ENCODE peak calls at places on chromosomes 13 and 19, in eight cellular contexts. Z, J, L, P, H, M, A and F are unnamed samples.

GRCh38 chr19:49216076-49216475 is 58.5 kb downstream of the TRPM4 start:
- DNase-seq in Z (no peak), J (no peak), L (no peak), P (no peak), H (no peak), M (peak), A (no peak), F (no peak)

GRCh38 chr13:41916173-41916954 is 44.5 kb downstream of the VWA8 start:
- DNase-seq in Z (no peak), J (peak), L (peak), P (peak), H (no peak), M (no peak), A (no peak), F (peak)

GRCh38 chr19:2166741-2167738 is 3.3 kb downstream of the DOT1L start:
- DNase-seq in Z (no peak), J (peak), L (no peak), P (no peak), H (no peak), M (peak), A (peak), F (no peak)

GRCh38 chr13:108816381-108816780 is 187.0 kb downstream of the MYO16 start:
- DNase-seq in Z (no peak), J (no peak), L (no peak), P (no peak), H (no peak), M (no peak), A (no peak), F (no peak)

GRCh38 chr19:18157465-18158063 is 4.6 kb downstream of the PIK3R2 start:
- DNase-seq in Z (peak), J (no peak), L (no peak), P (no peak), H (no peak), M (peak), A (no peak), F (no peak)

GRCh38 chr13:92512852-92513251 is 713.8 kb upstream of the GPC6 start:
- DNase-seq in Z (no peak), J (no peak), L (no peak), P (no peak), H (no peak), M (no peak), A (no peak), F (no peak)

GRCh38 chr19:50050406-50051223 is 24.8 kb downstream of the ZNF473 start:
- DNase-seq in Z (peak), J (peak), L (peak), P (no peak), H (peak), M (peak), A (peak), F (peak)

GRCh38 chr19:3404324-3405260 is 38.2 kb downstream of the NFIC start:
- DNase-seq in Z (no peak), J (peak), L (no peak), P (no peak), H (no peak), M (peak), A (peak), F (no peak)

GRCh38 chr19:1566392-1567115 is 1.6 kb downstream of the MEX3D start:
- DNase-seq in Z (peak), J (peak), L (peak), P (no peak), H (no peak), M (peak), A (peak), F (no peak)

GRCh38 chr19:53810891-53811290 is 13.2 kb downstream of the NLRP12 start:
- DNase-seq in Z (no peak), J (no peak), L (no peak), P (no peak), H (no peak), M (no peak), A (no peak), F (no peak)

GRCh38 chr19:1690570-1691307 is 38.3 kb upstream of the TCF3 start:
- DNase-seq in Z (peak), J (no peak), L (peak), P (no peak), H (peak), M (peak), A (no peak), F (peak)

GRCh38 chr13:113786262-113786841 is 27.3 kb downstream of the TMEM255B start:
- DNase-seq in Z (no peak), J (no peak), L (no peak), P (no peak), H (no peak), M (no peak), A (no peak), F (no peak)

DNA sequence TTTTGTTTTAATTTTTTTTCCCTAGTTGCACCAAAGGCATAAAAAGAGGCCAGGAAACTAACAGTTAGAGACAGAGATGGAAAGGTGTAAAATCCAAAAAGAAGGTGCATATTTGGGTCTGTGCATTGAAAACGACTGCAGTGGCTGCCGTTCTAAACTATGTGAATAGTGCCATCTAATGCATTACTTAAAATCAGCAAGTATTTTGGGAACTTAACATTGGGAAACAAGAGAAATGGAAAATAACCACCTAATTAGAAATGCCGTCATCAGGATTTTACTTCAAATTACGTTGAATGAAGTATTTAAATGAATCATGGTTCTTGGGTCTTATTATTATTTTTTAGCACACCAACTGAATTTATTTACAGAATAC is 189.5 kb upstream of the MIR17HG start:
- DNase-seq in Z (no peak), J (no peak), L (no peak), P (no peak), H (no peak), M (no peak), A (no peak), F (no peak)
- TF ChIP-seq CTCF in Z (no peak), J (no peak), L (no peak), P (no peak), H (no peak), M (peak), A (no peak), F (no peak)

GRCh38 chr19:42294471-42295137 is 7.3 kb upstream of the PRR19 start:
- DNase-seq in Z (no peak), J (no peak), L (no peak), P (no peak), H (no peak), M (no peak), A (no peak), F (no peak)

GRCh38 chr19:42292963-42293362 is 9.0 kb upstream of the PRR19 start:
- DNase-seq in Z (no peak), J (no peak), L (no peak), P (no peak), H (no peak), M (no peak), A (no peak), F (no peak)

GRCh38 chr19:42292042-42292960 is 9.6 kb upstream of the PRR19 start:
- DNase-seq in Z (no peak), J (no peak), L (no peak), P (no peak), H (no peak), M (no peak), A (no peak), F (no peak)

GRCh38 chr19:42293966-42294365 is 8.0 kb upstream of the PRR19 start:
- DNase-seq in Z (no peak), J (no peak), L (no peak), P (no peak), H (no peak), M (no peak), A (no peak), F (no peak)

GRCh38 chr19:42293539-42293938 is 8.4 kb upstream of the PRR19 start:
- DNase-seq in Z (no peak), J (no peak), L (no peak), P (no peak), H (no peak), M (peak), A (no peak), F (no peak)
- TF ChIP-seq CTCF in Z (peak), J (no peak), L (peak), P (no peak), H (no peak), M (peak), A (no peak), F (no peak)

GRCh38 chr13:101475536-101475935 is 23.1 kb downstream of the ITGBL1 start:
- DNase-seq in Z (no peak), J (no peak), L (no peak), P (no peak), H (no peak), M (peak), A (no peak), F (no peak)
- TF ChIP-seq CTCF in Z (no peak), J (no peak), L (no peak), P (no peak), H (no peak), M (peak), A (no peak), F (no peak)

DNA sequence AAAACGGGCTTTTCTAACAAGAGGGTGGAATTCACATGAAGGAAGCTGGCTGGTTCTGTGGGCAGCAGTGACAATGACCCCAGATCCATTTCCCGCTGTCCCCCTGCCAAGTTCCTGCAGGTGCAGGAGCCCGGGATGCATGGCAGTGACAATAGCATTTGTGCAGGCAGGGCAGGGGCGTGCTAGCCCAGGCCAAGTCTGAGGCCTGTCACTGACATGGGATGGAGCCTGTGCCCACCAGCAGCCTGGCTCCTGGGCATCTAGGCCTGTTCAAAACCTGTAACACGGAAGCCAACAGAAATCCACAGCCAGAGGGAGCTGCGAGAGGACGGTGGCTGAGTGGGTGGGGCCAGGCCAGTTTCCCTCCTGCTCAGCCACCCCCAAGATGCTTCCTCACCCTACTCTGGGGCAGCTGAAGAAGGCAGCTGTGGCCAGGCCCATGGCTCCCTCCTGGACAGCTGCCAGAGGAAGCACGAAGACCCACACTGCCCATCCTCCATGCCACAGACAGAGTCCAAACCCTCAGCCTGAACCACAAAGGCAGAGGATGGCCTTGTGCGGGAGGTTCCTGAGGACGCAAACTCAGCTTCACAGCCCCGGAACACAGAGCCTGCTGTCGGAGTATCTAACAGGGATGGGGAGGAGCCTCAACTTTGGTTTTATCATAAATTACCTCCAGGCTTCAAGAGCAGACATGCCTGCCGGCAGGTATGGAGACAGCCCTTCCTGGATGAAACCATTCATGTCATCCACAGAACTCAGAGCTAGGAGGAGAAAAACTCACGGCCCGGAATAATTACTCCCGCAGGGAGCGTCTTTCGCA is 74.0 kb downstream of the CEBPG start:
- DNase-seq in Z (no peak), J (no peak), L (no peak), P (no peak), H (no peak), M (no peak), A (no peak), F (no peak)
- TF ChIP-seq CTCF in Z (no peak), J (no peak), L (no peak), P (no peak), H (no peak), M (no peak), A (no peak), F (no peak)

GRCh38 chr19:48190288-48191284 is 20.1 kb downstream of the ZSWIM9 start:
- DNase-seq in Z (peak), J (no peak), L (peak), P (no peak), H (peak), M (peak), A (no peak), F (peak)
- TF ChIP-seq CTCF in Z (peak), J (no peak), L (peak), P (no peak), H (peak), M (peak), A (no peak), F (peak)

GRCh38 chr13:40333238-40333637 is 333.2 kb downstream of the FOXO1 start:
- DNase-seq in Z (no peak), J (no peak), L (no peak), P (no peak), H (no peak), M (no peak), A (no peak), F (no peak)
- TF ChIP-seq CTCF in Z (no peak), J (no peak), L (no peak), P (no peak), H (no peak), M (no peak), A (no peak), F (no peak)

GRCh38 chr19:58305932-58306323 is 751 bp downstream of the ERVK3-1 start:
- DNase-seq in Z (no peak), J (no peak), L (no peak), P (peak), H (peak), M (no peak), A (no peak), F (no peak)

GRCh38 chr19:58304255-58304654 is 922 bp upstream of the ERVK3-1 start:
- DNase-seq in Z (no peak), J (no peak), L (no peak), P (no peak), H (no peak), M (peak), A (no peak), F (no peak)

GRCh38 chr19:58304748-58305064 is 471 bp upstream of the ERVK3-1 start:
- DNase-seq in Z (no peak), J (no peak), L (no peak), P (no peak), H (no peak), M (peak), A (no peak), F (no peak)

GRCh38 chr19:58307736-58308135 is 2.6 kb downstream of the ERVK3-1 start:
- DNase-seq in Z (no peak), J (no peak), L (no peak), P (no peak), H (no peak), M (no peak), A (no peak), F (no peak)

GRCh38 chr19:58305065-58305931 is at the start of gene ERVK3-1:
- DNase-seq in Z (peak), J (peak), L (peak), P (peak), H (peak), M (peak), A (peak), F (peak)
- TF ChIP-seq CTCF in Z (no peak), J (no peak), L (no peak), P (no peak), H (no peak), M (no peak), A (peak), F (no peak)

GRCh38 chr19:5561559-5561958 is 6.2 kb downstream of the TINCR start:
- DNase-seq in Z (no peak), J (no peak), L (no peak), P (no peak), H (no peak), M (no peak), A (no peak), F (no peak)
- TF ChIP-seq CTCF in Z (peak), J (peak), L (peak), P (peak), H (peak), M (peak), A (no peak), F (peak)